ENCODE peak calls at places on chromosomes 1 and 21, in eight cellular contexts. U is NCI-H1436; Z is nephron progenitor cell; S is GM03348; Y is heart left ventricle; B is stimulated activated naive CD8-positive, alpha-beta T cell treated with anti-CD3 and anti-CD28 coated beads, Interleukin-15, Interleukin-2, amounts not matched to agents 100 U/mL and 50 U/mL, for 24 hours; Q is pancreas; G is GM23338. C is an unnamed sample.

GRCh38 chr21:41623945-41624344 is 116.0 kb upstream of the TMPRSS2 start:
- DNase-seq in Y (no peak), S (no peak), G (no peak), Z (no peak), B (no peak), Q (no peak), U (no peak), C (no peak)

GRCh38 chr1:100387209-100387608 is 34.9 kb downstream of the CDC14A start:
- DNase-seq in Y (no peak), Z (no peak), S (peak; percentile 30), Q (no peak), B (no peak), U (no peak), G (peak; percentile 52), C (no peak)

GRCh38 chr21:46569071-46569470 is 35.8 kb downstream of the S100B start:
- DNase-seq in G (no peak), Z (no peak), S (peak; percentile 53), Y (no peak), U (no peak), B (no peak), Q (no peak), C (peak; percentile 54)

GRCh38 chr21:44434936-44435635 is 20.2 kb upstream of the LRRC3 start:
- DNase-seq in U (no peak), B (peak; percentile 0), Q (peak; percentile 60), Y (no peak), Z (no peak), S (no peak), G (no peak), C (no peak)

GRCh38 chr1:245860681-245861552 is 646.2 kb downstream of the SMYD3 start:
- DNase-seq in Q (no peak), Y (no peak), B (no peak), U (no peak), S (peak; percentile 55), Z (no peak), G (no peak), C (peak; percentile 74)

GRCh38 chr1:107394301-107394700 is 253.5 kb downstream of the NTNG1 start:
- DNase-seq in Q (no peak), Y (no peak), U (no peak), G (no peak), Z (no peak), S (no peak), B (no peak), C (no peak)

GRCh38 chr1:12153181-12153785 is 13.5 kb upstream of the TNFRSF1B start:
- DNase-seq in B (peak; percentile 50), Y (peak; percentile 76), U (no peak), Z (no peak), Q (no peak), G (no peak), S (peak; percentile 93), C (peak; percentile 93)

GRCh38 chr1:32186077-32186476 is 6.6 kb downstream of the TXLNA start:
- DNase-seq in Q (no peak), B (no peak), U (no peak), Y (no peak), S (no peak), Z (no peak), G (no peak), C (no peak)

GRCh38 chr1:217660353-217661062 is 29.4 kb downstream of the SPATA17 start:
- DNase-seq in G (peak; percentile 49), B (no peak), U (no peak), Z (no peak), Q (no peak), S (peak; percentile 46), Y (no peak), C (peak; percentile 92)

GRCh38 chr1:174870319-174870718 is 129.4 kb upstream of the CACYBP start:
- DNase-seq in Z (no peak), S (no peak), Y (no peak), B (no peak), Q (no peak), U (no peak), G (no peak), C (no peak)

GRCh38 chr1:109569323-109569722 is 20.9 kb downstream of the GNAI3 start:
- DNase-seq in Z (no peak), Q (no peak), U (no peak), G (no peak), B (no peak), Y (no peak), S (no peak), C (no peak)

GRCh38 chr1:1083181-1084027 is 9.3 kb upstream of the RNF223 start:
- DNase-seq in Z (no peak), Q (peak; percentile 63), G (no peak), S (no peak), Y (peak; percentile 17), U (no peak), B (no peak), C (no peak)

GRCh38 chr1:204013052-204013451 is 59.9 kb upstream of the SOX13 start:
- DNase-seq in U (no peak), Y (no peak), G (peak; percentile 41), Q (no peak), Z (no peak), B (no peak), S (no peak), C (no peak)

GRCh38 chr21:31554511-31555022 is 104.9 kb upstream of the SOD1 start:
- DNase-seq in B (peak; percentile 30), Y (no peak), Q (no peak), U (no peak), G (peak; percentile 73), Z (no peak), S (peak; percentile 43), C (peak; percentile 50)

GRCh38 chr1:241311056-241311746 is 45.8 kb downstream of the RGS7 start:
- DNase-seq in Q (no peak), Z (no peak), S (no peak), G (peak; percentile 16), B (no peak), U (no peak), Y (no peak), C (peak; percentile 2)

GRCh38 chr21:28832013-28832714 is 160.5 kb downstream of the LTN1 start:
- DNase-seq in G (no peak), B (no peak), U (no peak), Z (no peak), Q (no peak), Y (no peak), S (no peak), C (peak; percentile 37)

GRCh38 chr1:222171005-222171404 is 376.9 kb downstream of the HHIPL2 start:
- DNase-seq in Y (no peak), U (peak; percentile 45), G (peak; percentile 74), B (no peak), Q (no peak), Z (no peak), S (peak; percentile 39), C (peak; percentile 75)

GRCh38 chr21:21688877-21689276 is 690.7 kb downstream of the NCAM2 start:
- DNase-seq in G (peak; percentile 80), S (peak; percentile 20), Q (no peak), Z (peak; percentile 21), U (no peak), B (no peak), Y (no peak), C (peak; percentile 53)

GRCh38 chr1:238409191-238409846 is 518.6 kb upstream of the ZP4 start:
- DNase-seq in S (no peak), Z (no peak), B (no peak), Y (no peak), Q (no peak), U (no peak), G (no peak), C (peak; percentile 69)

GRCh38 chr1:209516771-209517471 is 66.6 kb upstream of the CAMK1G start:
- DNase-seq in Q (no peak), Y (no peak), S (no peak), G (peak; percentile 40), Z (peak; percentile 44), B (no peak), U (no peak), C (no peak)

C was measured in GM23248.